ENCODE peak calls at places on chromosomes 4 and X, in nine cellular contexts. D is WTC11, N is HFFc6, H is suprapubic skin, B is MCF 10A, F is cardiac muscle cell, A is left ventricle myocardium inferior, L is neural crest cell, K is astrocyte of the spinal cord. M is an unnamed sample.

GRCh38 chr4:2165391-2165790 is 76.5 kb downstream of the HAUS3 start:
- DNase-seq in D (no peak), N (no peak), H (no peak), B (no peak), F (no peak), A (no peak), L (no peak), K (no peak), M (no peak)

GRCh38 chr4:169131556-169132208 is 121.6 kb upstream of the CBR4 start:
- DNase-seq in D (no peak), N (no peak), H (no peak), B (no peak), F (no peak), A (no peak), L (no peak), K (no peak), M (no peak)

GRCh38 chrX:34058005-34058404 is 74.1 kb downstream of the FAM47A start:
- DNase-seq in D (no peak), N (no peak), H (no peak), B (no peak), F (no peak), A (no peak), L (no peak), K (no peak), M (no peak)

GRCh38 chrX:133849676-133850075 is 135.7 kb downstream of the GPC3 start:
- DNase-seq in D (no peak), N (no peak), H (no peak), B (no peak), F (no peak), A (no peak), L (no peak), K (no peak), M (no peak)

GRCh38 chr4:149344436-149344835 is 471.2 kb downstream of the IQCM start:
- DNase-seq in D (no peak), N (peak), H (no peak), B (peak), F (no peak), A (no peak), L (no peak), K (peak), M (no peak)

GRCh38 chr4:152534541-152535231 is 1.2 kb downstream of the FBXW7 start:
- DNase-seq in D (peak), N (no peak), H (peak), B (peak), F (peak), A (peak), L (peak), K (peak), M (no peak)

GRCh38 chr4:125433453-125433852 is 118.7 kb downstream of the FAT4 start:
- DNase-seq in D (no peak), N (peak), H (no peak), B (peak), F (no peak), A (no peak), L (no peak), K (peak), M (no peak)

GRCh38 chr4:30208731-30209435 is 511.3 kb upstream of the PCDH7 start:
- DNase-seq in D (no peak), N (no peak), H (no peak), B (peak), F (no peak), A (no peak), L (no peak), K (peak), M (no peak)

GRCh38 chr4:170979736-170980135 is 833.5 kb upstream of the GALNTL6 start:
- DNase-seq in D (peak), N (no peak), H (no peak), B (no peak), F (no peak), A (no peak), L (no peak), K (peak), M (no peak)

GRCh38 chrX:69389221-69389620 is 114.9 kb upstream of the NALF2 start:
- DNase-seq in D (no peak), N (no peak), H (no peak), B (no peak), F (no peak), A (no peak), L (no peak), K (no peak), M (no peak)

GRCh38 chrX:330726-331144 is 12.1 kb upstream of the GTPBP6 start:
- DNase-seq in D (peak), N (no peak), H (peak), B (no peak), F (no peak), A (no peak), L (no peak), K (no peak), M (no peak)

GRCh38 chr4:86876894-86877685 is 15.1 kb downstream of the C4orf36 start:
- DNase-seq in D (no peak), N (no peak), H (no peak), B (no peak), F (no peak), A (no peak), L (no peak), K (peak), M (no peak)

GRCh38 chr4:117664706-117665444 is 369.4 kb upstream of the NDST3 start:
- DNase-seq in D (no peak), N (no peak), H (no peak), B (peak), F (no peak), A (no peak), L (no peak), K (peak), M (no peak)

GRCh38 chrX:72348247-72348979 is 42.7 kb upstream of the CITED1 start:
- DNase-seq in D (no peak), N (no peak), H (no peak), B (no peak), F (no peak), A (no peak), L (no peak), K (no peak), M (no peak)

GRCh38 chr4:112889619-112890294 is 159.7 kb upstream of the ANK2 start:
- DNase-seq in D (no peak), N (peak), H (no peak), B (peak), F (no peak), A (no peak), L (no peak), K (peak), M (no peak)

GRCh38 chr4:107548211-107548905 is 171.7 kb downstream of the PAPSS1 start:
- DNase-seq in D (no peak), N (peak), H (no peak), B (no peak), F (no peak), A (no peak), L (no peak), K (peak), M (no peak)

GRCh38 chr4:8495803-8496202 is 55.2 kb downstream of the TRMT44 start:
- DNase-seq in D (no peak), N (no peak), H (no peak), B (no peak), F (no peak), A (no peak), L (no peak), K (no peak), M (no peak)

GRCh38 chr4:8591626-8592365 is 769 bp upstream of the CPZ start:
- DNase-seq in D (no peak), N (no peak), H (no peak), B (no peak), F (no peak), A (peak), L (no peak), K (no peak), M (no peak)

GRCh38 chr4:185183622-185184281 is 20.0 kb downstream of the CFAP97 start:
- DNase-seq in D (peak), N (peak), H (peak), B (peak), F (peak), A (peak), L (peak), K (peak), M (peak)

GRCh38 chr4:101198741-101199339 is 148.5 kb downstream of the PPP3CA start:
- DNase-seq in D (no peak), N (no peak), H (no peak), B (no peak), F (no peak), A (no peak), L (no peak), K (no peak), M (no peak)

GRCh38 chr4:30269850-30270249 is 450.3 kb upstream of the PCDH7 start:
- DNase-seq in D (no peak), N (no peak), H (no peak), B (no peak), F (peak), A (no peak), L (no peak), K (no peak), M (no peak)

GRCh38 chrX:44580466-44580865 is 37.8 kb upstream of the FUNDC1 start:
- DNase-seq in D (no peak), N (peak), H (no peak), B (peak), F (no peak), A (no peak), L (no peak), K (peak), M (no peak)

GRCh38 chr4:72971572-72971971 is 97.9 kb downstream of the COX18 start:
- DNase-seq in D (no peak), N (peak), H (no peak), B (peak), F (no peak), A (no peak), L (no peak), K (peak), M (no peak)

GRCh38 chrX:65034641-65035450 is 58.6 kb upstream of the ZC4H2 start:
- DNase-seq in D (peak), N (peak), H (peak), B (no peak), F (peak), A (peak), L (peak), K (peak), M (peak)

GRCh38 chr4:128604840-128605239 is 204.7 kb upstream of the JADE1 start:
- DNase-seq in D (no peak), N (no peak), H (no peak), B (peak), F (no peak), A (no peak), L (no peak), K (no peak), M (no peak)

GRCh38 chr4:6062133-6062532 is 43.9 kb upstream of the C4orf50 start:
- DNase-seq in D (no peak), N (no peak), H (no peak), B (no peak), F (no peak), A (no peak), L (no peak), K (no peak), M (no peak)
- TF ChIP-seq CTCF in D (no peak), N (no peak), H (no peak), B (no peak), F (no peak), A (no peak), L (no peak), K (no peak), M (no peak)

DNA sequence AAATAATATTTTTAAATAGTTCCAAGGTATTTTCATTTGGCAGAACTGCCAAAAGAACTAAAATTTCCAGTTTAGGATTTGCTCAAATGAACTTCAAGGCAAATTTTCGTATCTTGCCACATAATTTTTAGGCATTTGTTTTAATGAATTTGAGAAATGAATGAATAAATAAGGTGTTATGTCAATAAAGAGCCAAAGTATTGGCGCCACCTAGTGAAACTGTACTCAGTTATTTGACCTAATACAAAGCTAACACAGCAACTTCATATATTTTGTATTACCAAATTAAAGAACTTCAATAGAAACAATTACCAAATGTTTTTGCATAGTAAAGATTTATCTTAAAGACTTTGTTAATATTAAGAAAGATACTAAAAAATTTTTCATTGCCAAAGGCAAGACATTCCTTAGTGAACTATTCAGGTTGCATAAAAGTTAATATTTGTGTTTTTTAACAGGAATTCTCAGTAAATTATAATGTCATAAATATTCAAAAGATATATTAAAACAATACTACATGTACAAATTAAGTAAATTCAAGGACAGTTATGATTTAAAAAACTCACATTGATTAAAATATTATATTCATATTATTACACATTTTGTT is 50.3 kb downstream of the STPG2 start:
- DNase-seq in D (no peak), N (peak), H (no peak), B (peak), F (peak), A (no peak), L (no peak), K (peak), M (no peak)
- TF ChIP-seq CTCF in D (peak), N (peak), H (no peak), B (peak), F (peak), A (peak), L (peak), K (peak), M (peak)

DNA sequence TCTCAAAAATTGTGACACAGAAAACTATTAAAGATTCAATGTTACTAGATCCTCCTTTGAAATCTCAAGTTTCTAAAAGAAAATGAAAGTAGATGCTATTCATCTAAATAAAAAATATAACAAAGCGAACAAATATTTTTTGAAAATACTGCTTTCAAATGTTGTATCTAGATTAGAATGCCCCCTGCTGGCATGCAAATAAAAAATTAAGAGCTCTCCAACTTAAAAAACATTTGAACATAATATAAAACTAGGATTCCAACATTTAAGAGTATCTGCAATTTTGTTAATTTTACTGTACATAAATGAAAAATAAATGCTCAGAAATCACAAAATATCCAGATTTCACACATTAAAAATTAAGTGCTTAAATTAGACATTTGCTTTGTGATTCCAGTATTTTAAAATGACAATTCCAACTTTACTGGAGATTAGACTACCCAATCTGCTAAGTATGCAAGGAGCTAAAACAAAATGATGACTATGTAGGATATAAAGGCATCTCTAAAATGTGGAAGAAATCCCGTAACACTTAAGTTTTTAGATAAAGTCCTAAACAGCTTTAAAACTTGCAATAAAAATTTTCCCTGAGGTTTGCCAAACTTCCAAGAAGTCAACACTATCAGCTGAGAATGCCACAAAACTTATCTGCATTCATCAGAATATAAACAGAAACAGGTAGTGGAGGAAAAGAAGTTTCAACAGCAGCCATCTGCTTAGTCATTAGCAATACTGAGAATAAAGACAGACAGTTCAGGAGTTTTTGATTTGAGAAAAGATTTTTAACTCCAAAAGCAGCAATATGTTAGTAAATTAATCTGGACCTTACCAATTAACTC is 32.6 kb downstream of the DHX15 start:
- DNase-seq in D (no peak), N (no peak), H (no peak), B (no peak), F (no peak), A (no peak), L (no peak), K (no peak), M (no peak)
- TF ChIP-seq CTCF in D (no peak), N (peak), H (no peak), B (peak), F (peak), A (peak), L (peak), K (peak), M (no peak)

DNA sequence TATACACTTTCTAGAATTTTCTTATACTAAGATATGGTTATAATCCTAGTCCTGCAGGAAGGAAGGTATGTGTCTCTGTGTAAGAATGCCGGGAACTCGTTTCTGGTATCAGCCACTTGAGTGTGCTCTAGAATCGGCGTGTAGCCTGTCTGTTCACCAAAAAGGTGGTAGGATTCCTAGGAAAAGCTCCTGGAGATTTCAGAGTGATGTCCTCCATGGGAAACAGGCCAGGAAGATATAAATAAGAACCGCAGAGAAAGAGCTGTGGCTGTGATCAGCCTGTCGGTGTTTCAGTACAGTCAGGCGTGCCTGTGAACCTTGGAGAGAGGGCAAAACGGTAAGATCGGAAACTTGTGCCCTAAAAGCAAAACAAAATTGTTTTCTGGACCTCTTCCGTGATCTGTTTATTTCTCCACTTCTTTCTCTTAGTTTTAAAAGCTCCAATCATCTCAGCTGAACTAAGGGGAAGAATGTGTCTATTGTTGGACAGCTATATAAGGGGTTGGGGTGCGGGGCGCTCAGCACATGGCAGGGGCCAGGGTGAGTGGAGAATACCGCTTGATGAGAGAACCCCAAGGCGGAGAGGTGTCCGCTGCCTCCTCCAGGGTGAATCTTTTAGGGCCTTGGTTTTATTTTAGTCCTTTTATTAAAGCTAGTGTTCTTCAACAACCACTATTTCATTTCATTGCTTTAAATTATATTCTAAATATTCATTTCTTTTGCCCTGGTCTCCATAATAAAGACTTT is 303.8 kb upstream of the TENM3 start:
- DNase-seq in D (no peak), N (peak), H (no peak), B (peak), F (no peak), A (no peak), L (no peak), K (peak), M (no peak)
- TF ChIP-seq CTCF in D (no peak), N (peak), H (no peak), B (peak), F (peak), A (no peak), L (no peak), K (peak), M (no peak)